ENCODE peak calls at places on chromosomes 12 and 14, in ten cellular contexts. O is K562, M is adrenal gland, J is heart left ventricle, W is HepG2, H is stomach, V is esophagus squamous epithelium, B is HCT116, T is transverse colon, Y is sigmoid colon. K is an unnamed sample.
A peak's percentile ranks its signal among the peaks of the same experiment; 100 is the strongest.

GRCh38 chr14:75979071-75979571 is 2.7 kb downstream of the TGFB3 start:
- DNase-seq in O (peak; percentile 23), V (no peak), T (peak; percentile 23), W (no peak), Y (peak; percentile 69), M (peak; percentile 39), B (no peak), H (no peak), J (no peak), K (no peak)

GRCh38 chr12:51905507-51906438 is 1.5 kb upstream of the ACVRL1 start:
- DNase-seq in O (peak; percentile 97), V (no peak), B (no peak), M (peak; percentile 64), W (no peak), Y (peak; percentile 94), T (peak; percentile 78), H (peak; percentile 52), J (peak; percentile 94), K (no peak)

GRCh38 chr12:105740970-105741725 is 397.6 kb downstream of the NUAK1 start:
- DNase-seq in V (no peak), J (peak; percentile 75), H (no peak), B (no peak), O (no peak), W (no peak), Y (peak; percentile 70), T (no peak), M (peak; percentile 43), K (peak; percentile 59)

GRCh38 chr14:78104655-78105054 is 65.5 kb upstream of the NRXN3 start:
- DNase-seq in W (no peak), B (no peak), M (no peak), T (no peak), V (no peak), Y (no peak), J (no peak), H (no peak), O (no peak), K (no peak)

GRCh38 chr14:95173518-95173917 is 16.2 kb upstream of the DICER1 start:
- DNase-seq in W (no peak), J (no peak), O (no peak), H (no peak), B (no peak), M (no peak), Y (no peak), T (no peak), V (no peak), K (no peak)

GRCh38 chr12:70557583-70558263 is 79.5 kb downstream of the PTPRB start:
- DNase-seq in J (no peak), O (no peak), M (no peak), W (peak; percentile 52), B (no peak), V (no peak), H (no peak), T (no peak), Y (no peak), K (no peak)

GRCh38 chr12:66049538-66050282 is 80.8 kb downstream of the LLPH start:
- DNase-seq in V (no peak), W (peak; percentile 90), T (no peak), J (no peak), H (no peak), O (no peak), B (no peak), M (no peak), Y (no peak), K (no peak)

GRCh38 chr12:48286665-48287064 is 64.1 kb downstream of the ZNF641 start:
- DNase-seq in W (peak; percentile 10), J (no peak), M (peak; percentile 19), V (no peak), O (peak; percentile 41), H (no peak), T (no peak), Y (no peak), B (no peak), K (no peak)

GRCh38 chr14:100065942-100066574 is 836 bp downstream of the EVL start:
- DNase-seq in J (no peak), T (peak; percentile 66), H (peak; percentile 41), V (no peak), B (no peak), Y (no peak), O (peak; percentile 64), W (no peak), M (peak; percentile 22), K (no peak)

GRCh38 chr12:19165446-19165845 is 35.9 kb downstream of the PLEKHA5 start:
- DNase-seq in H (no peak), V (no peak), J (no peak), T (no peak), W (no peak), Y (no peak), O (no peak), M (no peak), B (no peak), K (no peak)

DNA sequence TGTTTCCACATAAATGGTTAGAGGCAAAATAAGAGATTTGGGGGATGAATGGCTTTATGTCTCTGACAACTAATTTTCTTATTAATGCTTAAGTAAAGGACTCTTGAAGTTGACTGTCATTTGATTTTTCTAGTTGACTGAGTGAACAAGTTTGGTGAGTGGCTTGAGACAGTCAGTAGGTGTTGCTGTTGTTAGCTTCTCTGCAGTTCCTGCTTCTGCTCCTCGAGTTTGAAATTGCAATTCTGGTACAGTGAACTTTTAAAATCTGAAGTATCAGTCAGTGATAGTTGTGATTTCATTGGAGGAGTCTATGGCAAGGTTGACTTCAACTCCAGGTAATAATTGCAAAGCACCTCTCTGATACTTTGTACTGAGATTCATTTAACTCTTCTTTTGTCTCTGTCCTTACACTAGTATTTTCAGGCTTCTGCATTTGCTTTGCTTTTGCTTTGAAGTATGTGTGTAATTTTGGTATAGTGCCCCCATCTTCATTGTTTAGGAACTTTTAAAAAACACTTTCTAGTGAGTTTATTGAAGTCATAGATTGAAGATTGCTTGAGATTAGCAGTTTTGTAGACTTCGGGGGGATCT is 415.5 kb downstream of the PCNX1 start:
- DNase-seq in W (no peak), H (no peak), M (peak; percentile 19), O (peak; percentile 30), B (no peak), T (no peak), J (no peak), V (no peak), Y (no peak), K (no peak)
- H3K4me1 ChIP-seq in W (peaks cover 46% of the 10 kb centered on the region), H (peaks cover 30% of the 10 kb centered on the region), M (peaks cover 10% of the 10 kb centered on the region), O (peaks cover 6% of the 10 kb centered on the region), B (peaks cover 25% of the 10 kb centered on the region), T (peaks cover 24% of the 10 kb centered on the region), J (peaks cover 43% of the 10 kb centered on the region), V (peaks cover 15% of the 10 kb centered on the region), Y (peaks cover 23% of the 10 kb centered on the region), K (no peaks in the 10 kb centered on the region)

GRCh38 chr12:123601602-123602489 is at the start of gene DDX55:
- DNase-seq in M (peak; percentile 89), V (no peak), H (peak; percentile 87), W (peak; percentile 73), O (peak; percentile 92), Y (peak; percentile 89), B (peak; percentile 64), T (peak; percentile 84), J (peak; percentile 90), K (peak; percentile 60)

GRCh38 chr12:123602651-123603195 is 824 bp downstream of the DDX55 start:
- DNase-seq in O (peak; percentile 28), M (no peak), H (peak; percentile 18), V (no peak), J (no peak), Y (no peak), T (no peak), W (no peak), B (no peak), K (no peak)

GRCh38 chr12:123608192-123608591 is 6.3 kb downstream of the DDX55 start:
- DNase-seq in O (no peak), V (no peak), B (no peak), M (no peak), H (no peak), Y (no peak), J (no peak), W (no peak), T (no peak), K (no peak)

DNA sequence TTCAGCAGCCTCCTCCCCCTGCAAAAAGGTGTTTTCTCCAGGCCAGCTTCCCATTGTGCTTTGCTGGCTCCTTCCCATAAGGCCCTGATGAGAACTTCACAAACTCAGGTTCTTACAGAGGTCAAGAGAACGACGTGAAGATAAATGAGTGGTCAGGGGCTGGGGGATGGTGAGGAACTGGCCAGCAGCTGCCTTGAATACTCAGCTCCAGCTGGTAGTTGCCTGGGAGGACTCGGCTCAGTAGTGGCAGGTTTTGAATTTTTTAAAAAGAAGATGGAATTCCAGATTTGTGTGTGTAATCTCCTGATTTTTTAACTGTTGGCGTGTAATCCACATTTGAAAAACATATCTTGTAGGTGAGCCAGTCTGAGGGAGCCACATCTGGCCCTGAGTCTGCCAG is 5.9 kb downstream of the DDX55 start:
- DNase-seq in H (no peak), T (no peak), J (no peak), Y (no peak), B (no peak), W (no peak), V (no peak), O (no peak), M (no peak), K (no peak)
- H3K27ac ChIP-seq in H (no peak overlapping the region), T (peak overlapping the region; percentile 39), J (no peak overlapping the region), Y (no peak overlapping the region), B (no peak overlapping the region), W (no peak overlapping the region), V (no peak overlapping the region), O (no peak overlapping the region), M (no peak overlapping the region), K (no peak overlapping the region)

DNA sequence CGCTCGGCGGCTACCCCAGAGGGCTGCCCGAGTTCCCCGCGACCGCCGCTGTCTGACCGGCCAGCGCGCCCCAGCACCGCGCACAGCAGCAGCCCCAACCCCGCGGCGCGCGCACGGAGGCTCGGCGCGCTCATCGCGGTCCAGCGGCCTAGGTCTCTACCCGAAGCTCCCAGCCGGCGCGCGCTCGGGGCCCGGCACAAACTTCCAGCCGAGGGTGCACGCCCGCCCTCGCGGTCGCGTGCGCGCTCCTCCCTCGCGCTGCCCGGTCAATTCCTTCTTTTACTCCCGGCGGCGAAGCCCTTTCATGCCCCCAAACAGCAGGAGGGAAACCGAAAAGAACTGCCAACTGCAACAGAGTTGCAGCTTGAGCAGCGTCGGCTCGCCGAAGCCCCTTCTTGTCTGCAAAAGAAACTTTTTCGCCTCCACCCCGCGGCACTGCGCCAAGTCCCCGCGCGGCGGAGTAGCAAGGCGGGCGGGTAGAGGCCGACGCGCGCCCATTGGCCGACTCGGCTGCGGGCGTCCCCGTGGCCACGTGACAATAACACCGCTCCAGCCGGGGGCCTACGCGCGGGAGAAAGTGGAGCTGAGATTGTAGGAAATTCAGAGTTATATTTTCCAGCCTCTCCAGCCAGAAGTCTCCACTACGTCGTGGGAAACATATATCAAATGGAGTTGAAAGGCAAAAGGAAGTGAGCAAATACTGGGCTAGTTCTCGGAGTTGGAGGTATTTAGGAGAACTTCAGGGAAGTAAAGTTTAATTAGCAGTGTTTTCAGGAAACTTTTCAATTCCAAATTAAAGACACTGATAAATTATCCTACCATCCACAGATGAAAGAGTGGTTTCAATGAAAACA is at the start of gene LRIG3:
- DNase-seq in T (peak; percentile 88), W (peak; percentile 76), J (peak; percentile 93), H (peak; percentile 91), B (peak; percentile 59), Y (peak; percentile 96), O (peak; percentile 16), M (peak; percentile 74), V (no peak), K (peak; percentile 83)
- TF ChIP-seq POLR2A in T (peak; percentile 71), W (peak; percentile 60), J (no peak), H (no peak), B (no peak), Y (peak; percentile 23), O (no peak), M (peak; percentile 37), V (no peak), K (no peak)

DNA sequence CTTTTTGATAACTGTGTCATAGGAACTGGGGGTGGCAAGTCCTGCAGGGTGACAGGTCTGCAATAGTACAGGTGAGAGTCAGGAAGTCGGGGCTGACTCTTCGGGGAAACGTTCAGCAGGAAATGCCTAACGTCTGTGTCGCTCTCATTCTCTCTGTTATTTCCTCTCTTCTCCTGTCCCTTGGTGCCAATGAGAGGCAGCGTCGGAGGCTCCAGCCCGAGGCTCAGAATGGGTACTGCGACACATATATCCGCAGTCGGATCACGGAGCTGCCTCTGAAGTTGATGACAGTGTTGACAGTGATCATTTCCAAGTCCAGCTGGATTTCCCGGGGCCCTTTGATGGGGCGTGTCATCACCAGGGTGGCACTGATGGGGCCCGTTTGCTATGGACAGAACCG is 2.7 kb upstream of the TC2N start:
- DNase-seq in O (no peak), Y (no peak), T (peak; percentile 32), V (no peak), W (peak; percentile 5), H (no peak), B (no peak), J (no peak), M (no peak), K (no peak)
- H3K4me1 ChIP-seq in O (no peaks in the 10 kb centered on the region), Y (no peaks in the 10 kb centered on the region), T (peaks cover 16% of the 10 kb centered on the region), V (peaks cover 30% of the 10 kb centered on the region), W (peaks cover 25% of the 10 kb centered on the region), H (peaks cover 62% of the 10 kb centered on the region), B (peaks cover 25% of the 10 kb centered on the region), J (peaks cover 42% of the 10 kb centered on the region), M (no peaks in the 10 kb centered on the region), K (no peaks in the 10 kb centered on the region)